ENCODE peak calls at places on chromosomes 16 and 17, in six cellular contexts. M is OCI-LY7; S is left ventricle myocardium inferior; V is CD8-positive, alpha-beta T cell; D is Calu3; I is sigmoid colon. J is an unnamed sample.

GRCh38 chr17:6994118-6994598 is 1.7 kb upstream of the ALOX12 start:
- DNase-seq in I (no peak), M (no peak), D (no peak), V (no peak), S (no peak), J (no peak)

GRCh38 chr16:89922884-89923639 is at the start of gene TUBB3:
- DNase-seq in I (no peak), M (peak), V (no peak), S (peak), D (peak), J (peak)

GRCh38 chr17:50462446-50462845 is 6.2 kb downstream of the CHAD start:
- DNase-seq in M (no peak), V (no peak), D (no peak), I (peak), S (no peak), J (no peak)

GRCh38 chr17:59427425-59427921 is 96.0 kb downstream of the YPEL2 start:
- DNase-seq in I (no peak), S (no peak), M (no peak), V (peak), D (no peak), J (no peak)

GRCh38 chr16:10150906-10151305 is 31.3 kb downstream of the GRIN2A start:
- DNase-seq in I (no peak), S (no peak), V (no peak), M (no peak), D (no peak), J (no peak)

GRCh38 chr17:80451104-80451775 is 25.2 kb downstream of the NPTX1 start:
- DNase-seq in D (no peak), I (no peak), S (no peak), V (no peak), M (no peak), J (no peak)

GRCh38 chr16:66020642-66021041 is 345.8 kb upstream of the CDH5 start:
- DNase-seq in S (no peak), V (no peak), I (no peak), M (no peak), D (no peak), J (no peak)

GRCh38 chr16:23642246-23642774 is 1.0 kb downstream of the DCTN5 start:
- DNase-seq in S (no peak), M (no peak), V (no peak), I (no peak), D (no peak), J (no peak)

GRCh38 chr17:42883802-42884553 is 16.6 kb upstream of the G6PC1 start:
- DNase-seq in S (no peak), D (no peak), I (no peak), V (no peak), M (no peak), J (no peak)

GRCh38 chr16:67423015-67423414 is 6.7 kb upstream of the ZDHHC1 start:
- DNase-seq in V (no peak), D (no peak), S (no peak), I (no peak), M (no peak), J (no peak)

GRCh38 chr17:57363998-57364645 is 107.8 kb downstream of the MSI2 start:
- DNase-seq in M (no peak), I (no peak), D (no peak), S (no peak), V (no peak), J (no peak)

GRCh38 chr17:37088913-37089312 is 140.2 kb downstream of the AATF start:
- DNase-seq in M (no peak), V (no peak), D (no peak), I (no peak), S (no peak), J (peak)

GRCh38 chr17:76872221-76872873 is 4.1 kb downstream of the MGAT5B start:
- DNase-seq in M (no peak), V (peak), D (peak), I (no peak), S (no peak), J (no peak)

GRCh38 chr17:76869878-76870714 is 1.9 kb downstream of the MGAT5B start:
- DNase-seq in V (no peak), D (no peak), M (no peak), I (no peak), S (no peak), J (peak)

GRCh38 chr17:76872874-76873221 is 4.6 kb downstream of the MGAT5B start:
- DNase-seq in D (no peak), S (no peak), V (no peak), M (no peak), I (no peak), J (no peak)

GRCh38 chr17:76873856-76874255 is 5.7 kb downstream of the MGAT5B start:
- DNase-seq in S (no peak), V (no peak), I (no peak), M (no peak), D (no peak), J (no peak)

DNA sequence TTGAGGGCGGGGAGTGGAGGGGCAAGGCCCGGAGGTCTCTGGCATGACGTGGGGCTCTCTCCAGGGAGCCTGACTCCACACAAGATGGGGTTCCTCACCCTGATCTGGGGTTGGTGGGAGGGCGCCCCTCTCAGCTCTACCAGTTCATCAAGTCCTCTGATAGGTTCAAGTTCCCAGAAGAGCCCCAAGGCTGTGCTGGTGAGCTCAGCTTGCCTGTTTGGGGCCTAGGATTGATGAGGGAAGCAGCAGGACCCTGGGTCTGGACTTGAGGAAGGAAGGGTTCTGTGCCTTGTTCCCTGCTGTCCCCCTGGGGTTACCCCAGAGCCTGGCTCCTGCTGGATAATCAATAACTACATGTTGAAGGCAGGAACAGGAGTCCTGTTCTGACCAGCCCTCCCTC is 3.5 kb downstream of the MGAT5B start:
- DNase-seq in S (no peak), M (no peak), D (no peak), I (no peak), V (no peak), J (no peak)
- TF ChIP-seq CTCF in S (no peak), M (no peak), D (no peak), I (no peak), V (no peak), J (no peak)

GRCh38 chr16:85363427-85363826 is 249.7 kb upstream of the GSE1 start:
- DNase-seq in M (no peak), D (no peak), V (no peak), I (no peak), S (no peak), J (no peak)
- TF ChIP-seq CTCF in M (no peak), D (no peak), V (no peak), I (no peak), S (no peak), J (no peak)

GRCh38 chr17:40312893-40313659 is 4.1 kb downstream of the RARA start:
- DNase-seq in V (no peak), S (peak), M (no peak), D (no peak), I (peak), J (no peak)

GRCh38 chr17:40315678-40316570 is 6.9 kb downstream of the RARA start:
- DNase-seq in D (peak), I (peak), S (peak), M (no peak), V (no peak), J (no peak)

GRCh38 chr17:40315206-40315605 is 6.2 kb downstream of the RARA start:
- DNase-seq in M (no peak), D (no peak), V (no peak), S (no peak), I (no peak), J (no peak)

GRCh38 chr17:40313660-40314556 is 4.9 kb downstream of the RARA start:
- DNase-seq in M (no peak), S (no peak), D (no peak), V (no peak), I (no peak), J (no peak)

DNA sequence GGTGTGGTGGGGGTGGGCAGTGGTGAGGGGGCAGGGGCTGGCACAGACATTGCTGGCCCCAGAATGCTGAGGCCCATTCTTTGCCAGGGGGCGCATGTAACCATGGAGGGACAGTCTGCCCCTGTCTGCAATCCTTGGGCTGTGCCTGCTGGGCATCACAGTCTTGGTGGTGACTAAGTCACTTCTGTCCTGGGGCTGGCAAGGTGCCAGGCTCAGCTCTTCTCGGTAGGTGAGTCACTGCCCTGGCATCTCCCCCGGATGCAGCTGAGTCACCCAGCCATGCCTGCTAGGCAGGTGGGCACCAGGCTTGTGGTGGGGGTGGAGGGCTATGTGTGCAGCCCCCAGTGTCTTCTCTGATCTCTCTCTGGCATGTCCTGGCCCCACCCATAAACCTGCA is 5.6 kb downstream of the RARA start:
- DNase-seq in I (peak), S (peak), D (peak), V (peak), M (no peak), J (no peak)
- TF ChIP-seq CTCF in I (no peak), S (no peak), D (peak), V (no peak), M (no peak), J (no peak)

GRCh38 chr17:44219636-44220210 is at the start of gene UBTF:
- DNase-seq in V (peak), M (peak), I (peak), S (peak), D (peak), J (peak)

GRCh38 chr17:44220211-44221071 is 966 bp upstream of the UBTF start:
- DNase-seq in I (peak), S (peak), V (peak), M (peak), D (peak), J (peak)

GRCh38 chr17:44218344-44219125 is 940 bp downstream of the UBTF start:
- DNase-seq in V (peak), D (peak), S (peak), I (peak), M (peak), J (peak)

GRCh38 chr17:44217738-44218343 is 1.6 kb downstream of the UBTF start:
- DNase-seq in I (no peak), V (no peak), M (no peak), D (no peak), S (no peak), J (no peak)

GRCh38 chr17:44219126-44219635 is 294 bp downstream of the UBTF start:
- DNase-seq in S (peak), M (peak), I (peak), V (peak), D (peak), J (peak)
- TF ChIP-seq CTCF in S (peak), M (no peak), I (peak), V (peak), D (peak), J (peak)

DNA sequence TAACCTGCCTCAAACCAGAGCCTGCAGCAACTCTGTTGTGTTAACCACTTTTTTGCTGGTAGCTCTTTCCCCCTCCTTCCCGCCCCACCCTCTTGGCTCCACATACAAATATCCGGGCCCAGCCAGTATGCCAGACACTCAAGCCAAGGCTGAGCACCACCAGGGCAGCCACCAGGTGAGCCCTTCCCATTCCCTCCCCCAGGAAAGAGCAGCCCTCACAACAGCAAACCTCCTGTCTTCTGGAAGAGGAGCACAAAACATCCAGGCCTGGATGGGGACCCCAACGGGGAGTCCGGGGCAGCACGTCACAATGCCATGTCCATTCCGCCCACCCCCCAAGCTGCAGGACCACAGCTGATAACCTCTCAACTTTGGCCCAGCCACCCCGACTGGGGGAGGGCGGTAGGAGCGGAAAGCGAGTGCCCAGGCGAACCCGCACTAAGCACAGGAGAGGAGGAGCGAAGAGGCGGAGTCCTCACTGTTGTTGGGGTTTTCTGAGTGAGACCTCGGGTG is 757 bp downstream of the ORMDL3 start:
- DNase-seq in M (peak), D (no peak), S (peak), I (peak), V (peak), J (peak)
- TF ChIP-seq CTCF in M (no peak), D (no peak), S (no peak), I (no peak), V (no peak), J (no peak)

DNA sequence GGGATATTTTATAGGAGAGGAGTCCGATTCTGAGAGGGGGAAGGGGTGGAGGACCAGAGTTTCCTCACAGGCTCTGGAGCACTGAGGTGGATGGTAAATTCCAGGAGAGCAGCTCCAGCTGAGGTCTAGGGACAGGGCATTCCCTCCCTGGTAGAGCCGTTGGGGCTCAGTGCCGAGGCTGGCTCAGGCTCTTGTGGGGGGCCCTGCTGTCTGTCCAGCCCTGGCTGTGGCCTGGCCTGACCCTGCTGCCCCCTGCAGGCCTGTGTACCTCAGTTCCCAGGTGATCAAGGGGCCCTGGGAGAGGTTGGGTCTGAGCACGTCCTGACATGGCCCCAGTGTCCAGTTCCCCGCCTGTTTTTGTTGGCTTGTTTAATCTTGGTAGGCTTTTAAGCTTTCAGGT is 16.8 kb downstream of the ZNF750 start:
- DNase-seq in I (no peak), M (no peak), S (no peak), V (no peak), D (no peak), J (peak)
- TF ChIP-seq CTCF in I (no peak), M (peak), S (peak), V (no peak), D (no peak), J (peak)

GRCh38 chr16:31698901-31699300 is 171.2 kb downstream of the AHSP start:
- DNase-seq in V (no peak), S (no peak), D (no peak), M (no peak), I (no peak), J (no peak)

GRCh38 chr16:31699601-31700000 is 171.9 kb downstream of the AHSP start:
- DNase-seq in V (no peak), S (no peak), D (no peak), M (no peak), I (no peak), J (no peak)

GRCh38 chr16:31701734-31702133 is 171.9 kb upstream of the ZNF267 start:
- DNase-seq in S (no peak), D (no peak), M (no peak), V (no peak), I (no peak), J (no peak)

GRCh38 chr16:31700200-31700529 is 172.5 kb downstream of the AHSP start:
- DNase-seq in M (no peak), I (no peak), S (no peak), V (no peak), D (no peak), J (no peak)

GRCh38 chr16:31700530-31701388 is 172.8 kb upstream of the ZNF267 start:
- DNase-seq in V (peak), D (peak), M (peak), S (peak), I (peak), J (peak)
- TF ChIP-seq CTCF in V (no peak), D (no peak), M (no peak), S (peak), I (no peak), J (peak)

DNA sequence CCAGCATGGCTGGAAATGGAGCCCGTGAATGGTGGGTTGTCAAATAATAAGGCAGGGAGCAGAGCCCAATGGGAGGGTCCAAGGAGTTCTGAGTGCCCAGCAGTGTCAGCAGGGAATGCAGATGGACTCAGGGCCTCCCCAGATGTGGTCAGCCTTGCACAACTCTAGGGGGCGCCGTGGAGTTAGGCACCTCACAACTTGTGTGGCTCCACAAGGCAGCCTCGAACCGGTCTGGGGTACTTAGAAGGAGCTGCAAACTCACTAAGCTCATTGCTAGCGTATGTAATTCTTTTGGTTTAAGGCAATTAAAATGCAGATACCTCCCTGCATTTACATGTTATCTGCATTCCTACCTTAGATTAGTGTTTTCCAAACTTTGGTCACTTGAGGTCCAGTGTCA is 18.1 kb downstream of the IRF8 start:
- DNase-seq in D (no peak), S (no peak), I (no peak), M (no peak), V (no peak), J (no peak)
- TF ChIP-seq CTCF in D (peak), S (no peak), I (no peak), M (peak), V (no peak), J (peak)

GRCh38 chr17:51857052-51857593 is 301.4 kb downstream of the CA10 start:
- DNase-seq in M (no peak), S (no peak), D (no peak), I (no peak), V (no peak), J (peak)
- TF ChIP-seq CTCF in M (no peak), S (no peak), D (no peak), I (no peak), V (no peak), J (peak)

J was measured in neural progenitor cell.